ENCODE peak calls at places on chromosomes 5 and 9, in four cellular contexts. U is heart left ventricle, K is stomach, Y is pancreas. X is an unnamed sample.
A peak's percentile ranks its signal among the peaks of the same experiment; 100 is the strongest.

GRCh38 chr5:117829646-117830045 is 1158.7 kb downstream of the DTWD2 start:
- DNase-seq in U (no peak), K (no peak), Y (no peak), X (no peak)

GRCh38 chr9:81729141-81729540 is 39.8 kb upstream of the TLE1 start:
- DNase-seq in U (no peak), K (no peak), Y (no peak), X (no peak)

GRCh38 chr5:31470608-31471007 is 61.3 kb downstream of the DROSHA start:
- DNase-seq in U (peak; percentile 60), K (no peak), Y (no peak), X (peak; percentile 38)

GRCh38 chr5:52870448-52870847 is 82.7 kb downstream of the ITGA1 start:
- DNase-seq in U (peak; percentile 45), K (no peak), Y (no peak), X (no peak)

GRCh38 chr9:17018001-17018491 is 116.8 kb upstream of the CNTLN start:
- DNase-seq in U (peak; percentile 30), K (no peak), Y (no peak), X (peak; percentile 93)

GRCh38 chr5:1525624-1525985 is 1.8 kb upstream of the LPCAT1 start:
- DNase-seq in U (peak; percentile 13), K (peak; percentile 18), Y (peak; percentile 10), X (no peak)

GRCh38 chr9:134066923-134067851 is 639 bp downstream of the BRD3 start:
- DNase-seq in U (no peak), K (peak; percentile 34), Y (no peak), X (no peak)

GRCh38 chr5:219492-219891 is 1.4 kb downstream of the SDHA start:
- DNase-seq in U (no peak), K (no peak), Y (no peak), X (no peak)

GRCh38 chr9:20786807-20787206 is 102.7 kb downstream of the FOCAD start:
- DNase-seq in U (no peak), K (no peak), Y (no peak), X (no peak)

GRCh38 chr5:8944005-8944404 is 601.9 kb downstream of the SEMA5A start:
- DNase-seq in U (no peak), K (no peak), Y (no peak), X (no peak)

GRCh38 chr5:1431896-1432295 is 13.3 kb downstream of the SLC6A3 start:
- DNase-seq in U (no peak), K (no peak), Y (no peak), X (no peak)

GRCh38 chr9:122551371-122551770 is 1.5 kb upstream of the OR1N2 start:
- DNase-seq in U (no peak), K (no peak), Y (no peak), X (no peak)

GRCh38 chr9:129697956-129698757 is 32.7 kb downstream of the PRRX2 start:
- DNase-seq in U (peak; percentile 77), K (no peak), Y (no peak), X (peak; percentile 46)

GRCh38 chr9:70113403-70114022 is 69.9 kb downstream of the MAMDC2 start:
- DNase-seq in U (peak; percentile 34), K (peak; percentile 46), Y (peak; percentile 54), X (peak; percentile 23)

GRCh38 chr9:121626012-121626411 is 25.4 kb upstream of the DAB2IP start:
- DNase-seq in U (no peak), K (no peak), Y (no peak), X (no peak)

GRCh38 chr9:71769175-71770165 is 1.2 kb upstream of the CEMIP2 start:
- DNase-seq in U (peak; percentile 85), K (peak; percentile 89), Y (peak; percentile 93), X (peak; percentile 89)

GRCh38 chr5:142798099-142798768 is 28.1 kb downstream of the ARHGAP26 start:
- DNase-seq in U (no peak), K (no peak), Y (no peak), X (peak; percentile 34)

GRCh38 chr5:151198861-151199260 is 25.0 kb downstream of the CCDC69 start:
- DNase-seq in U (no peak), K (no peak), Y (peak; percentile 7), X (no peak)
- H3K4me1 ChIP-seq in U (peaks cover 14% of the 10 kb centered on the region), K (peaks cover 7% of the 10 kb centered on the region), Y (no peaks in the 10 kb centered on the region), X (peaks cover 12% of the 10 kb centered on the region)

DNA sequence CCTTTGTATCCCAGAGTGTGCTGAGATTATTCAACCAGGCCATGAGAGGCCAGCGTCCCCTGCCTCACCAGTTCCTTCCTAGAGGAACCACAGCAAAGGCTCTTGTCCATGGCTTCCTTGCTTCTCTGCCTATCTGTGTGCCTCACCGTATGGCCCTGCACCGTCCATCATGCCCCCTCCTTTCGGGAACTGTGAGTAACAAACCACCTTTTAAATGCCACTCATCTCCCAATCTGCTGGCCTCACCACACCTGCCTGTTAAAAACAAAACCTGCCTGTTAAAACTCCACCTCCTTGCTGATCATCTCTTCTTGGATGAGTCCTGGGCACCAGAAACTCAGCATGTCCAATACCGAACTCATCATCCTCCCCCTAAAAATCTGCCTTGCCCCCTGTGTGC is 4.4 kb upstream of the OR2Y1 start:
- DNase-seq in U (no peak), K (no peak), Y (no peak), X (no peak)
- H3K4me1 ChIP-seq in U (no peaks in the 10 kb centered on the region), K (no peaks in the 10 kb centered on the region), Y (no peaks in the 10 kb centered on the region), X (no peaks in the 10 kb centered on the region)

GRCh38 chr5:132461235-132461634 is 29.3 kb downstream of the IRF1 start:
- DNase-seq in U (no peak), K (no peak), Y (no peak), X (no peak)
- H3K4me1 ChIP-seq in U (peaks cover 90% of the 10 kb centered on the region), K (peaks cover 76% of the 10 kb centered on the region), Y (no peaks in the 10 kb centered on the region), X (peaks cover 44% of the 10 kb centered on the region)

GRCh38 chr5:137945825-137946224 is 56.6 kb downstream of the PKD2L2 start:
- DNase-seq in U (no peak), K (no peak), Y (no peak), X (no peak)
- H3K4me1 ChIP-seq in U (peaks cover 6% of the 10 kb centered on the region), K (no peaks in the 10 kb centered on the region), Y (no peaks in the 10 kb centered on the region), X (no peaks in the 10 kb centered on the region)

GRCh38 chr9:131656356-131657030 is 83.4 kb downstream of the RAPGEF1 start:
- DNase-seq in U (peak; percentile 82), K (peak; percentile 62), Y (peak; percentile 71), X (peak; percentile 81)
- H3K4me1 ChIP-seq in U (peaks cover 86% of the 10 kb centered on the region), K (peaks cover 56% of the 10 kb centered on the region), Y (peaks cover 51% of the 10 kb centered on the region), X (peaks cover 87% of the 10 kb centered on the region)

DNA sequence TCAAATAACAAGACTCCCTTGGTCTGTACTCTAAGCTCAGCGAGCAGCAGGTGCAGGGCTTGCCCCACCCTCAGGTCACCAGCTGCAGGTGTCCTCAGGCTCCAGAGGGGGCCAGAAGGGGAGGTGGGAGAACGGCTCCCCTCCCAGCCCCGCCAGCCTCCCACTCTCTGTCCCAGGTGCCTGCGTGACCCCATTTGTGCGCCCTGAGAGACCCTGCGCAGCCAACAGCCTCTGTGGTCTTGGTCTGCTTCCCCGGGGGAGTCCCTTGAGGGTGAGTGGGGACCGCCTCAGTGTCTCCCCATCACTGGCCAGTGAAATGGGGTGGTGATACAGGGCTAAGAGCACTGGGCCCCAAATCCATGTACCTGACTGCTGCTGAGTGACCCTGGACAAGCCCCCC is 62.3 kb upstream of the STXBP1 start:
- DNase-seq in U (no peak), K (no peak), Y (no peak), X (no peak)
- H3K4me1 ChIP-seq in U (peaks cover 64% of the 10 kb centered on the region), K (peaks cover 61% of the 10 kb centered on the region), Y (peaks cover 56% of the 10 kb centered on the region), X (peaks cover 11% of the 10 kb centered on the region)

X was measured in gastrocnemius medialis.